ENCODE peak calls at places on chromosomes 7 and 10, in four cellular contexts. M, Z, G and T are unnamed samples.

GRCh38 chr7:47449810-47450586 is 131.9 kb downstream of the TNS3 start:
- DNase-seq in G (peak; percentile 14), Z (no peak), M (no peak), T (peak; percentile 85)

GRCh38 chr10:6513509-6513908 is 66.6 kb downstream of the PRKCQ start:
- DNase-seq in Z (no peak), M (no peak), G (no peak), T (no peak)

GRCh38 chr7:20784311-20785210 is 2.1 kb downstream of the SP8 start:
- DNase-seq in Z (no peak), G (no peak), M (no peak), T (no peak)

GRCh38 chr7:136617176-136617575 is 251.3 kb upstream of the CHRM2 start:
- DNase-seq in M (no peak), Z (no peak), G (no peak), T (no peak)

GRCh38 chr7:18407385-18407784 is 88.2 kb upstream of the HDAC9 start:
- DNase-seq in Z (no peak), M (no peak), G (no peak), T (no peak)

GRCh38 chr7:95531605-95532004 is 45.9 kb downstream of the ASB4 start:
- DNase-seq in Z (no peak), M (no peak), G (no peak), T (no peak)

GRCh38 chr10:119209050-119209735 is 1.8 kb downstream of the GRK5 start:
- DNase-seq in G (peak; percentile 66), M (peak; percentile 56), Z (peak; percentile 77), T (peak; percentile 66)

GRCh38 chr10:87550741-87551140 is 46.0 kb downstream of the MINPP1 start:
- DNase-seq in Z (no peak), M (no peak), G (no peak), T (no peak)

GRCh38 chr10:78028438-78029293 is 649 bp downstream of the POLR3A start:
- DNase-seq in M (no peak), Z (no peak), G (no peak), T (peak; percentile 44)

GRCh38 chr7:5296627-5297226 is 14.0 kb downstream of the SLC29A4 start:
- DNase-seq in Z (no peak), G (no peak), M (no peak), T (no peak)

GRCh38 chr10:61097026-61097425 is 153.0 kb upstream of the RHOBTB1 start:
- DNase-seq in G (no peak), M (no peak), Z (no peak), T (no peak)

GRCh38 chr10:121113906-121114305 is 262.7 kb downstream of the WDR11 start:
- DNase-seq in Z (no peak), G (no peak), M (no peak), T (no peak)

GRCh38 chr10:125294109-125294508 is 133.7 kb upstream of the CTBP2 start:
- DNase-seq in M (no peak), G (no peak), Z (no peak), T (no peak)

GRCh38 chr7:135761751-135762488 is 13.3 kb upstream of the FAM180A start:
- DNase-seq in Z (peak; percentile 67), M (no peak), G (no peak), T (peak; percentile 85)

GRCh38 chr7:28808786-28809533 is 149.2 kb downstream of the TRIL start:
- DNase-seq in G (no peak), Z (peak; percentile 35), M (no peak), T (peak; percentile 37)

GRCh38 chr7:41584746-41585145 is 118.1 kb downstream of the INHBA start:
- DNase-seq in G (no peak), M (no peak), Z (no peak), T (peak; percentile 49)

GRCh38 chr7:33050425-33051318 is 11.9 kb downstream of the NT5C3A start:
- DNase-seq in Z (no peak), M (no peak), G (no peak), T (peak; percentile 54)

GRCh38 chr7:90625562-90625961 is 29.4 kb downstream of the CDK14 start:
- DNase-seq in M (no peak), Z (peak; percentile 35), G (no peak), T (peak; percentile 66)

GRCh38 chr10:119807960-119808697 is 64.5 kb downstream of the MCMBP start:
- DNase-seq in G (no peak), Z (no peak), M (no peak), T (peak; percentile 91)

GRCh38 chr7:104982773-104983619 is 31.0 kb upstream of the KMT2E start:
- DNase-seq in G (no peak), M (no peak), Z (no peak), T (no peak)

GRCh38 chr7:73896454-73896853 is 35.5 kb downstream of the TMEM270 start:
- DNase-seq in G (no peak), M (no peak), Z (no peak), T (peak; percentile 42)

GRCh38 chr7:74134117-74134539 is 40.0 kb upstream of the EIF4H start:
- DNase-seq in M (no peak), Z (no peak), G (no peak), T (no peak)

GRCh38 chr10:86102031-86102430 is 264.6 kb downstream of the GRID1 start:
- DNase-seq in G (no peak), Z (no peak), M (no peak), T (no peak)

GRCh38 chr7:80170445-80170844 is 35.8 kb downstream of the GNAI1 start:
- DNase-seq in G (no peak), Z (no peak), M (no peak), T (no peak)

GRCh38 chr10:114967071-114967470 is 29.1 kb downstream of the TRUB1 start:
- DNase-seq in G (no peak), M (no peak), Z (no peak), T (peak; percentile 8)

GRCh38 chr10:132462463-132463332 is 65.7 kb downstream of the PWWP2B start:
- DNase-seq in G (no peak), Z (no peak), M (no peak), T (no peak)

GRCh38 chr7:157136372-157136771 is 2.4 kb upstream of the UBE3C start:
- DNase-seq in G (no peak), Z (no peak), M (no peak), T (peak; percentile 76)

GRCh38 chr7:157177997-157178396 is 39.3 kb downstream of the UBE3C start:
- DNase-seq in G (no peak), Z (no peak), M (no peak), T (no peak)

GRCh38 chr7:134890246-134891240 is 95.8 kb upstream of the AGBL3 start:
- DNase-seq in M (no peak), G (no peak), Z (peak; percentile 59), T (peak; percentile 60)

DNA sequence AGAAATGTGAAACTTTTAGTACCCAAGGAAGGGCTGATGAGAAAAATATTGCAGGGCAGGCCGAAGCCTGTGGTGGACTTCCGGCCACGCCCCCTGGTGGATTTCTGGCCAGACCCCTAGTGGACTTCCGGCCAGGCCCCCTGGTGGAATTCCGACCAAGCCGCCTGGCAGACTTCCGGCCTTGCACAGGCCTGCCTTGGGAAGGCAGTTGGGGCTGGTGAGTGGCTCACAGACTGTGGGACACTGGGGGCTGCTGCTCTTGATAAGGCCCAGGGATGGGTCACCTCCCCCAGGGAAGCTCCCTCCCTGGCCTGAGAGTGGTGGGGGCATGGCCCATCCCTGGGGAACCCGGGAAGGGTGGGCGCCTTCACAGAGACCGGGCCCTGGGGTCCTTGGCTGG is 116.4 kb upstream of the MKI67 start:
- DNase-seq in G (no peak), Z (no peak), M (no peak), T (no peak)
- TF ChIP-seq CTCF in G (no peak), Z (no peak), M (peak; percentile 23), T (no peak)

DNA sequence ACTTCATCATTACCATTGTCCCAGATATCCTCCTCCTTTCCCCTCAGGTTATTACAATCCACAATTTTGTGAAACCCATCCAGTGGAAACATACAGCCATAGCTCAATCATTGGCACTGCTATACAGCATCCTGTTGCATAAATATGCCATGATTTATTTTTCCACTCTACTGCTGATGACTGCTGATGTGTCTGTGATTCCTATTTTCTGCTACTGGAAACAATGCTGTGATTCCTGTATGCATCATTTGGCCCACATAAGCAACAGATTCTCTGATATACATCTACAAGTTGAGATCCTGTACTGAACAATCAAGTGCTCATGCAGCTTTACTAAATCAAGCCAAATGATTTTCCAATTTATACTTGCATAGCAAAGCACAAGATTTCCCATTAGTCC is 39.6 kb downstream of the CUL2 start:
- DNase-seq in G (no peak), M (no peak), Z (no peak), T (no peak)
- TF ChIP-seq CTCF in G (no peak), M (no peak), Z (no peak), T (no peak)

DNA sequence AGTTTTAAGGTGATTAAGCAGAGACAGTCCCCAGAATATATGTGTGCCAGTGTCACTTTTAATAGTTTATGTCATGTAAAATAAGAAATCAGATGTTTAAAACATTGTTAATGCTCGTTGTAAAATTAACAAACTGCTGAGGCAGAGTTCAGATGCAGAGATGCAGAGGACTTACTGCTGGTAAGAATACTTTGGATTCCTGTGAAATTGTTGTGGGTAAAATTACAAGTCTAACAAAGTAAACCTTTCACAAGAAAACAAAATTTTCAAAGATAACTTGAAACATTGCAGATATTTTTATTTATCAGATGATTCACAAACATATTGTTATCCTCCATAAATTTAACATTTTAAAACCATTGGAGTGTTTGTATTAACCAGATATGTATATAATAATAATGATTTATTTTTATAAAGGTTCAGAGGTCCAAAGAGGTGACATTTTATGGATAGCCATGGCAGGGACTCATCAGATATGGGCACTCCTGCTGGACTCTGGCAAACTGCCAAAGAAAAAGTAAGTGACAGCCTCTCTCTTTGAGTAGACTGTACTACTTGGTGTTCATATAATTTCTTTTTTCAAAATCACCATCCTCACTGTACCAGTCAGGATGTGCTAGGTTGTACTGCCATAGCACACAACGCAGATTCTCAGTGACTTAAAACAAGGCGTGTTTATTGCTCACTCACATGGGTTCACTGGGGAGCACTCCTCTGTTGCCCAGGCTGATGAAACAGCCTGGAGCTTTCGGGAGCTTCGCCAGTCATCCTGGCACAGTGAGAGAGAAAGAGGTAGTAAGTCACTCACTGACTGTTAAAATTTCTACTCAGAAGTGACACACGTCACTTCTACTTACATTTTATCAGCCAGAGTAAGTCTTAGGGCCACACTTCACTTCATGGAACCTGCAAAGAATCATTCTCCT is 43.5 kb downstream of the NHLRC2 start:
- DNase-seq in Z (no peak), G (no peak), M (no peak), T (peak; percentile 31)
- TF ChIP-seq CTCF in Z (no peak), G (no peak), M (no peak), T (no peak)

DNA sequence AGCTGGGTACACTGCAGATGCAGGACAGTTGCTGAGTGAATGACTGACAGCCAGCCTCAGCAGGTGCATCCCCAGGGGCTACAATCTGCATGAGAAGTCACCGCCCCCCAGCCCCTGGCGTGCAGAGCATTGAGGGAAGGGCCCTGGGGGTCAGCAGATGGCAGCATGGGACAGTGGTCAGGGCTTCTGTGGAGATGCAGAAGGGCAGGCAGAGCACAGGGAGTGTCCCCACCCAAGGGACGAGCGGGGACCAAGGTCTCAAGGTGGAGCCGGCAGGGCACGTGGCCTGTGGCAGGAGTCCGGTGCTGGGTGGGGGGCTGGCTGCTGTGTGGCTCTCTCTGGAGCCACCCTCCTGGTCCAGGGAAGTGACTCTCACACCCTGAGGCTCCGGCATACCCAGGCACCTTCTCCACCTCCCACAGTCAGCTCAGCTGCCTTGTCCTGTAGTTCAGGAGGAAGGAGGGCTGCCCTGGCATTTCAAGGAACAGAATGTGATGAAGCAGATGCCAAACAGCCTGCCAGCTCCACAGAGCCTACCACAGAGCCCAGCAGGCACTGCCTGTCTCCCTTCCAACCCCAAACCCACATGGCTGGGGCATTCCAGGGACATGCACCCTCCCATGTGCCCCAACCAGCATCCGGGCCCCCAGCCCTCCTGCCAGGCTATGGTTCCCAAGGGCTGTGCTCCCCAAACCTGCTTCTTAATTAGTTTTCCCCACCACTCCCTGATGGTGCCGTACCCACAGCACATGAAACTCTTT is 114.5 kb downstream of the TMEM130 start:
- DNase-seq in Z (peak; percentile 28), M (no peak), G (no peak), T (no peak)
- TF ChIP-seq CTCF in Z (peak; percentile 15), M (no peak), G (no peak), T (no peak)